ENCODE peak calls at places on chromosomes 13 and 19, in five cellular contexts. S is T-helper 2 cell, R is left kidney, O is posterior cingulate gyrus, N is iPS DF 19.7. F is an unnamed sample.

GRCh38 chr13:106561551-106562170 is 6.3 kb downstream of the ARGLU1 start:
- DNase-seq in S (peak; percentile 18), R (peak; percentile 81), O (no peak), N (no peak), F (no peak)

GRCh38 chr13:37863708-37864107 is 5.9 kb downstream of the TRPC4 start:
- DNase-seq in S (no peak), R (no peak), O (no peak), N (no peak), F (no peak)

GRCh38 chr13:25689539-25689938 is 317.8 kb downstream of the ATP8A2 start:
- DNase-seq in S (no peak), R (no peak), O (no peak), N (no peak), F (no peak)

GRCh38 chr13:113941571-113942191 is 32.2 kb downstream of the C13orf46 start:
- DNase-seq in S (no peak), R (no peak), O (no peak), N (no peak), F (no peak)

GRCh38 chr13:60671386-60671785 is 274.4 kb downstream of the TDRD3 start:
- DNase-seq in S (no peak), R (no peak), O (no peak), N (no peak), F (no peak)

GRCh38 chr19:54429545-54430227 is 14.4 kb downstream of the TTYH1 start:
- DNase-seq in S (no peak), R (no peak), O (no peak), N (no peak), F (no peak)

GRCh38 chr13:36006347-36006746 is 124.8 kb downstream of the DCLK1 start:
- DNase-seq in S (no peak), R (peak; percentile 19), O (no peak), N (no peak), F (no peak)

GRCh38 chr19:52993342-52994178 is 20.2 kb upstream of the ERVV-1 start:
- DNase-seq in S (peak; percentile 61), R (peak; percentile 93), O (peak; percentile 69), N (no peak), F (no peak)

GRCh38 chr13:85406269-85406975 is 392.8 kb downstream of the SLITRK6 start:
- DNase-seq in S (no peak), R (no peak), O (no peak), N (no peak), F (no peak)

GRCh38 chr13:39982745-39983144 is 327.3 kb downstream of the COG6 start:
- DNase-seq in S (no peak), R (no peak), O (no peak), N (no peak), F (no peak)

GRCh38 chr13:44840131-44840530 is 149.1 kb downstream of the NUFIP1 start:
- DNase-seq in S (no peak), R (no peak), O (no peak), N (no peak), F (no peak)

GRCh38 chr19:48495391-48495790 is 16.2 kb downstream of the LMTK3 start:
- DNase-seq in S (no peak), R (no peak), O (no peak), N (no peak), F (peak; percentile 54)

GRCh38 chr19:7349231-7349591 is 474 bp downstream of the ARHGEF18 start:
- DNase-seq in S (no peak), R (no peak), O (no peak), N (no peak), F (no peak)

GRCh38 chr13:93116809-93117208 is 109.8 kb upstream of the GPC6 start:
- DNase-seq in S (no peak), R (peak; percentile 19), O (no peak), N (no peak), F (no peak)

GRCh38 chr19:47036233-47036651 is 12.2 kb downstream of the TMEM160 start:
- DNase-seq in S (no peak), R (peak; percentile 70), O (no peak), N (no peak), F (no peak)

GRCh38 chr19:55437410-55437809 is 5.7 kb downstream of the SHISA7 start:
- DNase-seq in S (no peak), R (peak; percentile 92), O (no peak), N (no peak), F (no peak)

GRCh38 chr13:96460571-96460970 is 370.7 kb downstream of the HS6ST3 start:
- DNase-seq in S (no peak), R (peak; percentile 21), O (no peak), N (no peak), F (no peak)

GRCh38 chr13:77751513-77752456 is 54.3 kb downstream of the SLAIN1 start:
- DNase-seq in S (no peak), R (peak; percentile 85), O (no peak), N (no peak), F (peak; percentile 35)

GRCh38 chr19:5882421-5882968 is 12.2 kb upstream of the FUT5 start:
- DNase-seq in S (no peak), R (peak; percentile 52), O (no peak), N (no peak), F (no peak)

GRCh38 chr19:16141043-16141442 is 2.4 kb upstream of the HSH2D start:
- DNase-seq in S (no peak), R (no peak), O (no peak), N (no peak), F (peak; percentile 82)

GRCh38 chr19:48844472-48844871 is 8.2 kb upstream of the HSD17B14 start:
- DNase-seq in S (no peak), R (peak; percentile 26), O (no peak), N (no peak), F (no peak)

GRCh38 chr13:21133077-21133476 is 43.3 kb downstream of the SKA3 start:
- DNase-seq in S (no peak), R (no peak), O (no peak), N (no peak), F (no peak)

GRCh38 chr19:55526216-55527196 is 10.4 kb downstream of the SBK2 start:
- DNase-seq in S (no peak), R (peak; percentile 92), O (no peak), N (no peak), F (no peak)

GRCh38 chr19:52170863-52171320 is 529 bp downstream of the ZNF836 start:
- DNase-seq in S (no peak), R (peak; percentile 63), O (no peak), N (no peak), F (no peak)

GRCh38 chr13:70585109-70585508 is 476.9 kb upstream of the KLHL1 start:
- DNase-seq in S (no peak), R (no peak), O (no peak), N (no peak), F (no peak)

GRCh38 chr13:24116103-24116502 is 44.4 kb upstream of the SPATA13 start:
- DNase-seq in S (no peak), R (no peak), O (no peak), N (no peak), F (no peak)

GRCh38 chr13:98454389-98454881 is 122.5 kb downstream of the STK24 start:
- DNase-seq in S (no peak), R (no peak), O (no peak), N (no peak), F (no peak)

GRCh38 chr13:99398916-99399622 is 91.9 kb upstream of the GPR183 start:
- DNase-seq in S (no peak), R (no peak), O (no peak), N (no peak), F (no peak)

GRCh38 chr13:32134991-32135390 is 103.4 kb downstream of the FRY start:
- DNase-seq in S (no peak), R (no peak), O (no peak), N (no peak), F (no peak)

GRCh38 chr19:36203293-36203692 is 11.2 kb downstream of the ZNF565 start:
- DNase-seq in S (no peak), R (no peak), O (no peak), N (no peak), F (no peak)

GRCh38 chr19:370641-371330 is 26.2 kb upstream of the MIER2 start:
- DNase-seq in S (no peak), R (peak; percentile 31), O (no peak), N (no peak), F (no peak)

GRCh38 chr13:25860862-25861261 is 191.0 kb downstream of the SHISA2 start:
- DNase-seq in S (no peak), R (no peak), O (no peak), N (no peak), F (no peak)

GRCh38 chr19:38922482-38922881 is 8.1 kb downstream of the SARS2 start:
- DNase-seq in S (no peak), R (no peak), O (no peak), N (no peak), F (no peak)

F was measured in CMK.